ENCODE peak calls at places on chromosomes 12 and 14, in nine cellular contexts. M is GM13977, Y is H9, R is heart left ventricle, T is ascending aorta, L is endodermal cell, O is cardiac fibroblast, K is neural crest cell, Z is sigmoid colon. U is an unnamed sample.

GRCh38 chr14:81991998-81992397 is 458.3 kb upstream of the SEL1L start:
- DNase-seq in M (no peak), Y (no peak), R (no peak), T (no peak), L (no peak), O (peak), K (no peak), Z (no peak), U (peak)

GRCh38 chr12:108447168-108447840 is 67.8 kb upstream of the FICD start:
- DNase-seq in M (no peak), Y (no peak), R (no peak), T (no peak), L (no peak), O (peak), K (no peak), Z (no peak), U (no peak)

GRCh38 chr12:113610698-113611097 is 139.0 kb upstream of the LHX5 start:
- DNase-seq in M (no peak), Y (no peak), R (no peak), T (no peak), L (peak), O (no peak), K (no peak), Z (no peak), U (no peak)

GRCh38 chr12:4947297-4947696 is 37.6 kb downstream of the KCNA1 start:
- DNase-seq in M (no peak), Y (no peak), R (no peak), T (no peak), L (no peak), O (no peak), K (no peak), Z (no peak), U (no peak)

GRCh38 chr14:63922696-63923421 is 70.1 kb downstream of the SYNE2 start:
- DNase-seq in M (no peak), Y (no peak), R (no peak), T (no peak), L (no peak), O (peak), K (no peak), Z (no peak), U (no peak)

GRCh38 chr14:38138581-38139138 is 69.0 kb upstream of the SSTR1 start:
- DNase-seq in M (no peak), Y (no peak), R (no peak), T (no peak), L (no peak), O (peak), K (no peak), Z (no peak), U (no peak)

GRCh38 chr12:46342562-46343033 is 30.0 kb downstream of the SLC38A2 start:
- DNase-seq in M (no peak), Y (peak), R (peak), T (no peak), L (peak), O (peak), K (no peak), Z (no peak), U (peak)

GRCh38 chr12:64808110-64808509 is 16.3 kb upstream of the TBC1D30 start:
- DNase-seq in M (no peak), Y (no peak), R (no peak), T (no peak), L (no peak), O (no peak), K (no peak), Z (no peak), U (no peak)

GRCh38 chr12:75756112-75756511 is 244.7 kb upstream of the KRR1 start:
- DNase-seq in M (no peak), Y (no peak), R (no peak), T (no peak), L (no peak), O (no peak), K (no peak), Z (no peak), U (no peak)

GRCh38 chr12:96274331-96274730 is 80.2 kb downstream of the ELK3 start:
- DNase-seq in M (no peak), Y (no peak), R (no peak), T (no peak), L (no peak), O (peak), K (no peak), Z (no peak), U (no peak)

GRCh38 chr14:91108941-91109611 is 4.8 kb upstream of the DGLUCY start:
- DNase-seq in M (peak), Y (no peak), R (no peak), T (no peak), L (no peak), O (peak), K (no peak), Z (peak), U (peak)

GRCh38 chr14:62957562-62957961 is 87.7 kb downstream of the KCNH5 start:
- DNase-seq in M (no peak), Y (no peak), R (no peak), T (no peak), L (no peak), O (peak), K (no peak), Z (no peak), U (no peak)

GRCh38 chr12:6921539-6921938 is 6.2 kb upstream of the ATN1 start:
- DNase-seq in M (no peak), Y (no peak), R (no peak), T (no peak), L (no peak), O (no peak), K (no peak), Z (no peak), U (no peak)

GRCh38 chr14:68268197-68268596 is 448.6 kb downstream of the RAD51B start:
- DNase-seq in M (peak), Y (no peak), R (no peak), T (no peak), L (no peak), O (no peak), K (no peak), Z (no peak), U (peak)

GRCh38 chr14:66649515-66649914 is 141.6 kb downstream of the GPHN start:
- DNase-seq in M (peak), Y (no peak), R (no peak), T (no peak), L (no peak), O (no peak), K (no peak), Z (no peak), U (peak)

GRCh38 chr12:119667577-119668314 is at the start of gene PRKAB1:
- DNase-seq in M (peak), Y (peak), R (peak), T (peak), L (peak), O (peak), K (peak), Z (peak), U (peak)

GRCh38 chr14:31154956-31155355 is 52.6 kb downstream of the HECTD1 start:
- DNase-seq in M (no peak), Y (no peak), R (no peak), T (no peak), L (no peak), O (peak), K (no peak), Z (no peak), U (no peak)

GRCh38 chr14:61319086-61319485 is 2.3 kb upstream of the PRKCH start:
- DNase-seq in M (no peak), Y (no peak), R (no peak), T (no peak), L (no peak), O (no peak), K (no peak), Z (no peak), U (no peak)

GRCh38 chr12:11623382-11623781 is 26.1 kb upstream of the ETV6 start:
- DNase-seq in M (no peak), Y (no peak), R (no peak), T (no peak), L (no peak), O (no peak), K (no peak), Z (no peak), U (no peak)

GRCh38 chr14:94944636-94945258 is 174.8 kb upstream of the GSC start:
- DNase-seq in M (no peak), Y (no peak), R (no peak), T (no peak), L (no peak), O (no peak), K (no peak), Z (no peak), U (no peak)

GRCh38 chr12:95215925-95216324 is 1.3 kb downstream of the FGD6 start:
- DNase-seq in M (no peak), Y (no peak), R (no peak), T (no peak), L (no peak), O (peak), K (no peak), Z (no peak), U (no peak)

GRCh38 chr14:50800032-50800431 is 30.9 kb downstream of the NIN start:
- DNase-seq in M (no peak), Y (no peak), R (no peak), T (no peak), L (no peak), O (peak), K (no peak), Z (no peak), U (no peak)

GRCh38 chr14:103361868-103362267 is 23.3 kb upstream of the MARK3 start:
- DNase-seq in M (no peak), Y (no peak), R (no peak), T (no peak), L (no peak), O (peak), K (no peak), Z (peak), U (peak)

GRCh38 chr12:22543246-22544037 is 900 bp downstream of the C2CD5 start:
- DNase-seq in M (peak), Y (peak), R (peak), T (no peak), L (no peak), O (peak), K (no peak), Z (peak), U (peak)

GRCh38 chr12:2854669-2855453 is 2.0 kb downstream of the TEX52 start:
- DNase-seq in M (no peak), Y (no peak), R (no peak), T (no peak), L (no peak), O (no peak), K (no peak), Z (no peak), U (no peak)

GRCh38 chr14:99267871-99268775 is 3.9 kb downstream of the BCL11B start:
- DNase-seq in M (no peak), Y (no peak), R (no peak), T (no peak), L (peak), O (no peak), K (no peak), Z (no peak), U (peak)

GRCh38 chr12:121087467-121088207 is 45.0 kb upstream of the P2RX7 start:
- DNase-seq in M (peak), Y (no peak), R (no peak), T (no peak), L (no peak), O (no peak), K (no peak), Z (no peak), U (no peak)

GRCh38 chr12:121088208-121088585 is 44.5 kb upstream of the P2RX7 start:
- DNase-seq in M (no peak), Y (no peak), R (no peak), T (no peak), L (no peak), O (no peak), K (no peak), Z (no peak), U (no peak)

GRCh38 chr12:121089813-121090430 is 42.8 kb upstream of the P2RX7 start:
- DNase-seq in M (no peak), Y (no peak), R (no peak), T (no peak), L (no peak), O (no peak), K (no peak), Z (no peak), U (no peak)

GRCh38 chr12:121090576-121091125 is 42.0 kb upstream of the P2RX7 start:
- DNase-seq in M (no peak), Y (no peak), R (no peak), T (no peak), L (no peak), O (no peak), K (no peak), Z (no peak), U (no peak)

DNA sequence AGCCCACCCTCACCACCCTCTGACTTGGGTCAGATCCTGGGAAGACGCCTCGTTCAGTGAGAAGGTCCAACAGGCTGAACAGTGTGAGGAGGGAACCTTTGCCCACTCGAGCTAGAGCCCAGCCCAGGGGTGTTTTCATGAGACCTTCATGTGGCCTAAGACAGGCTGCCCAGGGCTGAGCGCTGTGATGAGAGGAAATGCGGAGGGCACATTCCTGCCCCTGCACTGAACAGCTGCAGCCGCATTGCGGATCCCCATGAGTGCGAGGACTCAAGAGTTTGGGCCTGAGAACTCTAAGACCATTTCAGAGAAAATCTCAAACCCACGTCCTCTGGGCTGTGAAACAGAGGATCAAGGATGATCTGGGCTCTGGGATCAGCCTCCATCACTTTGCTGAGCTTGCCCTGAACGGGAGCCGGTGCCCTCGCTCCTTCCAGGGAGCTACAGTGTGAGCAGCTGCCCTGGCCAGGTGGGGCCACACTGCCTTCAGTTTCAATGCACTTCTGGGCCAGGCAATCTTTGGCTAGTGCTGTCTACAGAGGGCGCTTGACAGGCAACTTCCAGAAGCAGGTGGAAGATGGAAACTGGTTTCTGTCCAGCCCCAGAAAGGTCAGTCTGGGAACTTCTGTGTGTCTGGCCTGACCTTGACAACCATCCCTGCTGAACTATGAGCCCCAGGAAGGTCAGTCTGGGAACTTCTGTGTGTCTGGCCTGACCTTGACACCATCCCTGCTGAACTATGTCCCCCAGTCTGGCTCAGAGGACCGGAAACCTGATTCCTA is 43.5 kb upstream of the P2RX7 start:
- DNase-seq in M (no peak), Y (peak), R (no peak), T (no peak), L (peak), O (no peak), K (no peak), Z (no peak), U (no peak)
- TF ChIP-seq CTCF in M (no peak), Y (peak), R (no peak), T (no peak), L (peak), O (no peak), K (no peak), Z (no peak), U (no peak)

GRCh38 chr12:122190842-122191668 is 8.1 kb downstream of the LRRC43 start:
- DNase-seq in M (peak), Y (peak), R (no peak), T (no peak), L (peak), O (peak), K (peak), Z (no peak), U (peak)
- TF ChIP-seq CTCF in M (peak), Y (peak), R (peak), T (peak), L (peak), O (peak), K (peak), Z (peak), U (peak)

DNA sequence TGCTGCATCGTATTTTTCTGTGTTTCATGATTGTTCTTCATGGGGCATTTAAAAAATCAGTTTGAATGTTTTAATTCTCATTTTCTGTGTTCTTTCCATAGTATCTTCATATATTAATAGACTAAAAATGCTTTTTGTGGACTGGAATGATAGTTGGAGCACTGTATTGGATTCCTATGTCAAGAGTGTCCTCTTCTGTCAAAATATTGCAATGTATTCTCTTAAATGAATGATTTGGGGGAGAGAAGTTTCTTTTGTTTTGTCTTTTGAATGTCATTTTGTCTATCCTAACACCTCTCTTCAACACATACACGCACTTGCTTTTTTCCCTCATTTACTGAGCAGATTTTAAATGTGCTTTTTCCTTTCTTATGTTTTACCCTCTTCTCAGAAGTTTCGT is 4.7 kb upstream of the EIF2S3B start:
- DNase-seq in M (no peak), Y (no peak), R (no peak), T (no peak), L (no peak), O (peak), K (no peak), Z (no peak), U (no peak)
- TF ChIP-seq CTCF in M (peak), Y (no peak), R (no peak), T (no peak), L (no peak), O (peak), K (no peak), Z (no peak), U (peak)

GRCh38 chr14:54650331-54651017 is 83.5 kb downstream of the SAMD4A start:
- DNase-seq in M (no peak), Y (no peak), R (peak), T (peak), L (peak), O (peak), K (no peak), Z (peak), U (peak)

GRCh38 chr14:54647378-54647777 is 80.5 kb downstream of the SAMD4A start:
- DNase-seq in M (no peak), Y (no peak), R (no peak), T (no peak), L (no peak), O (no peak), K (no peak), Z (no peak), U (no peak)

GRCh38 chr14:54643696-54644176 is 76.8 kb downstream of the SAMD4A start:
- DNase-seq in M (no peak), Y (no peak), R (no peak), T (no peak), L (peak), O (no peak), K (no peak), Z (no peak), U (no peak)

GRCh38 chr14:54642950-54643695 is 76.2 kb downstream of the SAMD4A start:
- DNase-seq in M (peak), Y (no peak), R (no peak), T (no peak), L (peak), O (peak), K (no peak), Z (no peak), U (peak)

GRCh38 chr14:54646576-54647130 is 79.7 kb downstream of the SAMD4A start:
- DNase-seq in M (no peak), Y (no peak), R (no peak), T (no peak), L (no peak), O (no peak), K (no peak), Z (no peak), U (no peak)
- TF ChIP-seq CTCF in M (no peak), Y (no peak), R (no peak), T (no peak), L (no peak), O (no peak), K (no peak), Z (no peak), U (no peak)

GRCh38 chr12:14521822-14522221 is 45.9 kb downstream of the PLBD1 start:
- DNase-seq in M (no peak), Y (no peak), R (no peak), T (no peak), L (no peak), O (no peak), K (no peak), Z (no peak), U (no peak)
- TF ChIP-seq CTCF in M (no peak), Y (no peak), R (no peak), T (no peak), L (no peak), O (no peak), K (no peak), Z (no peak), U (no peak)

GRCh38 chr12:53160673-53161072 is 19.8 kb upstream of the ZNF740 start:
- DNase-seq in M (no peak), Y (no peak), R (no peak), T (no peak), L (no peak), O (no peak), K (no peak), Z (no peak), U (no peak)
- TF ChIP-seq CTCF in M (no peak), Y (no peak), R (no peak), T (no peak), L (no peak), O (no peak), K (no peak), Z (no peak), U (no peak)

GRCh38 chr14:32826404-32827082 is 112.1 kb upstream of the NPAS3 start:
- DNase-seq in M (no peak), Y (peak), R (peak), T (no peak), L (peak), O (peak), K (no peak), Z (no peak), U (no peak)
- TF ChIP-seq CTCF in M (no peak), Y (peak), R (no peak), T (peak), L (peak), O (peak), K (no peak), Z (no peak), U (no peak)

DNA sequence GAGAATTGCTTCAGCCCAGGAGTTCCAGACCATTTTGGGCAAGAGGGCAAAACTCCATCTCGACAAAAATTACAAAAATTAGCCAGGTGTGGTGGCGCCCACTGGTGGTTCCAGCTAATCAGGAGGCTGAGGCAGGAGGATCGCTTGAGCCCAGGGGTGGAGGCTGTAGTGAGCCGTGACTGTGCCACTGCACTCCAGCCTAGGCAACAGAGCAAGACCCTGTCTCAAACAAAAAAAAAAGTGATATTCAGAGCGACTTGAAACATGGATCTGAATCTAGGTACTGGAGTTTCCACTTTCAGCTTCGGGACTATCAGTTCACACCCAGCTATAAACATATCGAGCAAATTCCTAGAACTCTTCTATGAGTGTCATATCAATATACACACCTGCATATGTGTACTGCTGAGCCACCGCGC is 16.3 kb upstream of the RNF34 start:
- DNase-seq in M (no peak), Y (no peak), R (no peak), T (no peak), L (no peak), O (no peak), K (no peak), Z (no peak), U (no peak)
- TF ChIP-seq CTCF in M (no peak), Y (peak), R (no peak), T (no peak), L (peak), O (peak), K (peak), Z (no peak), U (no peak)

DNA sequence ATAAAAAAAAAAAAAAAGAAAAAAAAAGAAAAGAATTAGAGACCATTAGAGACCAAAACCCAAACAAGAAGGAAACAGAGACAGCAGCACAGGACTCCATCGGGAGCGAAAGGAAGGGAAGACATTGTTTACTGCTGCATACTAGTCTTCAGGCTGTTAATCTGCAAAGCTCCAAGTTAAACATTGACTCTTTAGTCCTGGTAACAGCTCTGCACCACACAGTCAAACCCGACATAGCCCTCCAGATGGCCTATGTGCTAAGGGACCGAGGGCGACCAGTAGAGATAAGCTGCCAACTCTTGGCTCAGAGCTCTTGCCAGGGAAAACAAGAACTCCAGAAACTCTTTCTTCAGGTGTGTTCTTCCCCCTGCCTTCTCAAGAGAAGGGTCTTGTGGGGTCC is 7.8 kb downstream of the P2RX4 start:
- DNase-seq in M (no peak), Y (no peak), R (no peak), T (no peak), L (no peak), O (no peak), K (no peak), Z (no peak), U (no peak)
- TF ChIP-seq CTCF in M (no peak), Y (no peak), R (no peak), T (no peak), L (no peak), O (no peak), K (no peak), Z (no peak), U (no peak)

GRCh38 chr12:123928274-123928865 is 44.3 kb downstream of the CCDC92 start:
- DNase-seq in M (no peak), Y (no peak), R (no peak), T (no peak), L (peak), O (no peak), K (no peak), Z (no peak), U (no peak)
- TF ChIP-seq CTCF in M (no peak), Y (peak), R (no peak), T (no peak), L (peak), O (no peak), K (no peak), Z (no peak), U (no peak)

U was measured in activated CD8-positive, alpha-beta T cell treated with anti-CD3 and anti-CD28 coated beads for 36 hours.